ENCODE peak calls at places on chromosome 20, in seven cellular contexts. One of them, this sample, is unnamed.

GRCh38 chr20:33653900-33654596 is 8.1 kb upstream of the C20orf144 start:
- DNase-seq in neural crest cell: no peak
- DNase-seq in CD4-positive, alpha-beta T cell: no peak
- DNase-seq in stimulated activated naive CD4-positive, alpha-beta T cell treated with Interleukin-2 at 50 U/mL for 16 hours: no peak
- DNase-seq in stimulated activated CD4-positive, alpha-beta T cell treated with anti-CD3 and anti-CD28 coated beads, Interleukin-12 subunit alpha, Interleukin-12 subunit beta, amount 100 ng/mL, for 48 hours: no peak
- DNase-seq in Calu3: peak; percentile 97
- DNase-seq in activated T-cell treated with anti-CD3 and anti-CD28 coated beads, Interleukin-2, amount 50 U/mL, for 4 hours: no peak
- DNase-seq in this sample: no peak

GRCh38 chr20:48682529-48683385 is 145.0 kb downstream of the PREX1 start:
- DNase-seq in neural crest cell: no peak
- DNase-seq in CD4-positive, alpha-beta T cell: no peak
- DNase-seq in stimulated activated naive CD4-positive, alpha-beta T cell treated with Interleukin-2 at 50 U/mL for 16 hours: no peak
- DNase-seq in stimulated activated CD4-positive, alpha-beta T cell treated with anti-CD3 and anti-CD28 coated beads, Interleukin-12 subunit alpha, Interleukin-12 subunit beta, amount 100 ng/mL, for 48 hours: no peak
- DNase-seq in Calu3: peak; percentile 84
- DNase-seq in activated T-cell treated with anti-CD3 and anti-CD28 coated beads, Interleukin-2, amount 50 U/mL, for 4 hours: no peak
- DNase-seq in this sample: no peak

GRCh38 chr20:1700990-1701389 is 43.4 kb upstream of the SIRPG start:
- DNase-seq in neural crest cell: no peak
- DNase-seq in CD4-positive, alpha-beta T cell: no peak
- DNase-seq in stimulated activated naive CD4-positive, alpha-beta T cell treated with Interleukin-2 at 50 U/mL for 16 hours: no peak
- DNase-seq in stimulated activated CD4-positive, alpha-beta T cell treated with anti-CD3 and anti-CD28 coated beads, Interleukin-12 subunit alpha, Interleukin-12 subunit beta, amount 100 ng/mL, for 48 hours: no peak
- DNase-seq in Calu3: no peak
- DNase-seq in activated T-cell treated with anti-CD3 and anti-CD28 coated beads, Interleukin-2, amount 50 U/mL, for 4 hours: no peak
- DNase-seq in this sample: no peak

GRCh38 chr20:57907131-57908083 is 197.6 kb upstream of the PMEPA1 start:
- DNase-seq in neural crest cell: no peak
- DNase-seq in CD4-positive, alpha-beta T cell: no peak
- DNase-seq in stimulated activated naive CD4-positive, alpha-beta T cell treated with Interleukin-2 at 50 U/mL for 16 hours: no peak
- DNase-seq in stimulated activated CD4-positive, alpha-beta T cell treated with anti-CD3 and anti-CD28 coated beads, Interleukin-12 subunit alpha, Interleukin-12 subunit beta, amount 100 ng/mL, for 48 hours: no peak
- DNase-seq in Calu3: no peak
- DNase-seq in activated T-cell treated with anti-CD3 and anti-CD28 coated beads, Interleukin-2, amount 50 U/mL, for 4 hours: no peak
- DNase-seq in this sample: no peak

GRCh38 chr20:7383218-7383617 is 557.0 kb downstream of the HAO1 start:
- DNase-seq in neural crest cell: no peak
- DNase-seq in CD4-positive, alpha-beta T cell: no peak
- DNase-seq in stimulated activated naive CD4-positive, alpha-beta T cell treated with Interleukin-2 at 50 U/mL for 16 hours: no peak
- DNase-seq in stimulated activated CD4-positive, alpha-beta T cell treated with anti-CD3 and anti-CD28 coated beads, Interleukin-12 subunit alpha, Interleukin-12 subunit beta, amount 100 ng/mL, for 48 hours: no peak
- DNase-seq in Calu3: no peak
- DNase-seq in activated T-cell treated with anti-CD3 and anti-CD28 coated beads, Interleukin-2, amount 50 U/mL, for 4 hours: no peak
- DNase-seq in this sample: no peak

GRCh38 chr20:52031574-52032303 is 159.8 kb downstream of the ZFP64 start:
- DNase-seq in neural crest cell: no peak
- DNase-seq in CD4-positive, alpha-beta T cell: no peak
- DNase-seq in stimulated activated naive CD4-positive, alpha-beta T cell treated with Interleukin-2 at 50 U/mL for 16 hours: no peak
- DNase-seq in stimulated activated CD4-positive, alpha-beta T cell treated with anti-CD3 and anti-CD28 coated beads, Interleukin-12 subunit alpha, Interleukin-12 subunit beta, amount 100 ng/mL, for 48 hours: no peak
- DNase-seq in Calu3: no peak
- DNase-seq in activated T-cell treated with anti-CD3 and anti-CD28 coated beads, Interleukin-2, amount 50 U/mL, for 4 hours: no peak
- DNase-seq in this sample: no peak

GRCh38 chr20:12219798-12220197 is 302.1 kb downstream of the BTBD3 start:
- DNase-seq in neural crest cell: no peak
- DNase-seq in CD4-positive, alpha-beta T cell: no peak
- DNase-seq in stimulated activated naive CD4-positive, alpha-beta T cell treated with Interleukin-2 at 50 U/mL for 16 hours: no peak
- DNase-seq in stimulated activated CD4-positive, alpha-beta T cell treated with anti-CD3 and anti-CD28 coated beads, Interleukin-12 subunit alpha, Interleukin-12 subunit beta, amount 100 ng/mL, for 48 hours: no peak
- DNase-seq in Calu3: no peak
- DNase-seq in activated T-cell treated with anti-CD3 and anti-CD28 coated beads, Interleukin-2, amount 50 U/mL, for 4 hours: no peak
- DNase-seq in this sample: no peak

GRCh38 chr20:38201356-38201755 is 36.3 kb upstream of the TGM2 start:
- DNase-seq in neural crest cell: no peak
- DNase-seq in CD4-positive, alpha-beta T cell: no peak
- DNase-seq in stimulated activated naive CD4-positive, alpha-beta T cell treated with Interleukin-2 at 50 U/mL for 16 hours: no peak
- DNase-seq in stimulated activated CD4-positive, alpha-beta T cell treated with anti-CD3 and anti-CD28 coated beads, Interleukin-12 subunit alpha, Interleukin-12 subunit beta, amount 100 ng/mL, for 48 hours: no peak
- DNase-seq in Calu3: no peak
- DNase-seq in activated T-cell treated with anti-CD3 and anti-CD28 coated beads, Interleukin-2, amount 50 U/mL, for 4 hours: no peak
- DNase-seq in this sample: no peak

GRCh38 chr20:50587291-50587961 is 77.2 kb downstream of the PTPN1 start:
- DNase-seq in neural crest cell: no peak
- DNase-seq in CD4-positive, alpha-beta T cell: no peak
- DNase-seq in stimulated activated naive CD4-positive, alpha-beta T cell treated with Interleukin-2 at 50 U/mL for 16 hours: no peak
- DNase-seq in stimulated activated CD4-positive, alpha-beta T cell treated with anti-CD3 and anti-CD28 coated beads, Interleukin-12 subunit alpha, Interleukin-12 subunit beta, amount 100 ng/mL, for 48 hours: no peak
- DNase-seq in Calu3: no peak
- DNase-seq in activated T-cell treated with anti-CD3 and anti-CD28 coated beads, Interleukin-2, amount 50 U/mL, for 4 hours: no peak
- DNase-seq in this sample: no peak

GRCh38 chr20:41587956-41588355 is 30.2 kb downstream of the CHD6 start:
- DNase-seq in neural crest cell: no peak
- DNase-seq in CD4-positive, alpha-beta T cell: no peak
- DNase-seq in stimulated activated naive CD4-positive, alpha-beta T cell treated with Interleukin-2 at 50 U/mL for 16 hours: no peak
- DNase-seq in stimulated activated CD4-positive, alpha-beta T cell treated with anti-CD3 and anti-CD28 coated beads, Interleukin-12 subunit alpha, Interleukin-12 subunit beta, amount 100 ng/mL, for 48 hours: no peak
- DNase-seq in Calu3: no peak
- DNase-seq in activated T-cell treated with anti-CD3 and anti-CD28 coated beads, Interleukin-2, amount 50 U/mL, for 4 hours: no peak
- DNase-seq in this sample: no peak

GRCh38 chr20:2387180-2387577 is 6.5 kb downstream of the TGM6 start:
- DNase-seq in neural crest cell: peak; percentile 45
- DNase-seq in CD4-positive, alpha-beta T cell: no peak
- DNase-seq in stimulated activated naive CD4-positive, alpha-beta T cell treated with Interleukin-2 at 50 U/mL for 16 hours: peak; percentile 6
- DNase-seq in stimulated activated CD4-positive, alpha-beta T cell treated with anti-CD3 and anti-CD28 coated beads, Interleukin-12 subunit alpha, Interleukin-12 subunit beta, amount 100 ng/mL, for 48 hours: peak; percentile 57
- DNase-seq in Calu3: peak; percentile 48
- DNase-seq in activated T-cell treated with anti-CD3 and anti-CD28 coated beads, Interleukin-2, amount 50 U/mL, for 4 hours: peak; percentile 24
- DNase-seq in this sample: peak; percentile 16

GRCh38 chr20:373171-373890 is 7.2 kb upstream of the TRIB3 start:
- DNase-seq in neural crest cell: no peak
- DNase-seq in CD4-positive, alpha-beta T cell: no peak
- DNase-seq in stimulated activated naive CD4-positive, alpha-beta T cell treated with Interleukin-2 at 50 U/mL for 16 hours: no peak
- DNase-seq in stimulated activated CD4-positive, alpha-beta T cell treated with anti-CD3 and anti-CD28 coated beads, Interleukin-12 subunit alpha, Interleukin-12 subunit beta, amount 100 ng/mL, for 48 hours: no peak
- DNase-seq in Calu3: no peak
- DNase-seq in activated T-cell treated with anti-CD3 and anti-CD28 coated beads, Interleukin-2, amount 50 U/mL, for 4 hours: no peak
- DNase-seq in this sample: no peak

GRCh38 chr20:56458227-56458821 is 10.1 kb upstream of the RTF2 start:
- DNase-seq in neural crest cell: no peak
- DNase-seq in CD4-positive, alpha-beta T cell: no peak
- DNase-seq in stimulated activated naive CD4-positive, alpha-beta T cell treated with Interleukin-2 at 50 U/mL for 16 hours: no peak
- DNase-seq in stimulated activated CD4-positive, alpha-beta T cell treated with anti-CD3 and anti-CD28 coated beads, Interleukin-12 subunit alpha, Interleukin-12 subunit beta, amount 100 ng/mL, for 48 hours: no peak
- DNase-seq in Calu3: no peak
- DNase-seq in activated T-cell treated with anti-CD3 and anti-CD28 coated beads, Interleukin-2, amount 50 U/mL, for 4 hours: no peak
- DNase-seq in this sample: no peak

GRCh38 chr20:1185781-1186334 is 1.1 kb upstream of the TMEM74B start:
- DNase-seq in neural crest cell: peak; percentile 62
- DNase-seq in CD4-positive, alpha-beta T cell: no peak
- DNase-seq in stimulated activated naive CD4-positive, alpha-beta T cell treated with Interleukin-2 at 50 U/mL for 16 hours: peak; percentile 7
- DNase-seq in stimulated activated CD4-positive, alpha-beta T cell treated with anti-CD3 and anti-CD28 coated beads, Interleukin-12 subunit alpha, Interleukin-12 subunit beta, amount 100 ng/mL, for 48 hours: peak; percentile 28
- DNase-seq in Calu3: peak; percentile 54
- DNase-seq in activated T-cell treated with anti-CD3 and anti-CD28 coated beads, Interleukin-2, amount 50 U/mL, for 4 hours: peak; percentile 15
- DNase-seq in this sample: no peak

GRCh38 chr20:50855498-50856474 is 60.9 kb downstream of the BCAS4 start:
- DNase-seq in neural crest cell: no peak
- DNase-seq in CD4-positive, alpha-beta T cell: no peak
- DNase-seq in stimulated activated naive CD4-positive, alpha-beta T cell treated with Interleukin-2 at 50 U/mL for 16 hours: no peak
- DNase-seq in stimulated activated CD4-positive, alpha-beta T cell treated with anti-CD3 and anti-CD28 coated beads, Interleukin-12 subunit alpha, Interleukin-12 subunit beta, amount 100 ng/mL, for 48 hours: no peak
- DNase-seq in Calu3: peak; percentile 51
- DNase-seq in activated T-cell treated with anti-CD3 and anti-CD28 coated beads, Interleukin-2, amount 50 U/mL, for 4 hours: no peak
- DNase-seq in this sample: no peak

GRCh38 chr20:54726687-54727086 is 251.3 kb downstream of the DOK5 start:
- DNase-seq in neural crest cell: no peak
- DNase-seq in CD4-positive, alpha-beta T cell: no peak
- DNase-seq in stimulated activated naive CD4-positive, alpha-beta T cell treated with Interleukin-2 at 50 U/mL for 16 hours: no peak
- DNase-seq in stimulated activated CD4-positive, alpha-beta T cell treated with anti-CD3 and anti-CD28 coated beads, Interleukin-12 subunit alpha, Interleukin-12 subunit beta, amount 100 ng/mL, for 48 hours: no peak
- DNase-seq in Calu3: peak; percentile 16
- DNase-seq in activated T-cell treated with anti-CD3 and anti-CD28 coated beads, Interleukin-2, amount 50 U/mL, for 4 hours: no peak
- DNase-seq in this sample: no peak

GRCh38 chr20:22285555-22285954 is 298.8 kb downstream of the FOXA2 start:
- DNase-seq in neural crest cell: no peak
- DNase-seq in CD4-positive, alpha-beta T cell: no peak
- DNase-seq in stimulated activated naive CD4-positive, alpha-beta T cell treated with Interleukin-2 at 50 U/mL for 16 hours: no peak
- DNase-seq in stimulated activated CD4-positive, alpha-beta T cell treated with anti-CD3 and anti-CD28 coated beads, Interleukin-12 subunit alpha, Interleukin-12 subunit beta, amount 100 ng/mL, for 48 hours: no peak
- DNase-seq in Calu3: no peak
- DNase-seq in activated T-cell treated with anti-CD3 and anti-CD28 coated beads, Interleukin-2, amount 50 U/mL, for 4 hours: no peak
- DNase-seq in this sample: no peak

GRCh38 chr20:45649312-45649863 is 18.3 kb upstream of the WFDC9 start:
- DNase-seq in neural crest cell: no peak
- DNase-seq in CD4-positive, alpha-beta T cell: no peak
- DNase-seq in stimulated activated naive CD4-positive, alpha-beta T cell treated with Interleukin-2 at 50 U/mL for 16 hours: no peak
- DNase-seq in stimulated activated CD4-positive, alpha-beta T cell treated with anti-CD3 and anti-CD28 coated beads, Interleukin-12 subunit alpha, Interleukin-12 subunit beta, amount 100 ng/mL, for 48 hours: no peak
- DNase-seq in Calu3: no peak
- DNase-seq in activated T-cell treated with anti-CD3 and anti-CD28 coated beads, Interleukin-2, amount 50 U/mL, for 4 hours: no peak
- DNase-seq in this sample: no peak

GRCh38 chr20:34390769-34391447 is 27.8 kb downstream of the ITCH start:
- DNase-seq in neural crest cell: no peak
- DNase-seq in CD4-positive, alpha-beta T cell: no peak
- DNase-seq in stimulated activated naive CD4-positive, alpha-beta T cell treated with Interleukin-2 at 50 U/mL for 16 hours: peak; percentile 35
- DNase-seq in stimulated activated CD4-positive, alpha-beta T cell treated with anti-CD3 and anti-CD28 coated beads, Interleukin-12 subunit alpha, Interleukin-12 subunit beta, amount 100 ng/mL, for 48 hours: peak; percentile 33
- DNase-seq in Calu3: peak; percentile 97
- DNase-seq in activated T-cell treated with anti-CD3 and anti-CD28 coated beads, Interleukin-2, amount 50 U/mL, for 4 hours: peak; percentile 42
- DNase-seq in this sample: peak; percentile 33

GRCh38 chr20:24708411-24709295 is 239.2 kb downstream of the SYNDIG1 start:
- DNase-seq in neural crest cell: no peak
- DNase-seq in CD4-positive, alpha-beta T cell: no peak
- DNase-seq in stimulated activated naive CD4-positive, alpha-beta T cell treated with Interleukin-2 at 50 U/mL for 16 hours: no peak
- DNase-seq in stimulated activated CD4-positive, alpha-beta T cell treated with anti-CD3 and anti-CD28 coated beads, Interleukin-12 subunit alpha, Interleukin-12 subunit beta, amount 100 ng/mL, for 48 hours: no peak
- DNase-seq in Calu3: no peak
- DNase-seq in activated T-cell treated with anti-CD3 and anti-CD28 coated beads, Interleukin-2, amount 50 U/mL, for 4 hours: no peak
- DNase-seq in this sample: no peak

GRCh38 chr20:4375881-4376280 is 345.8 kb upstream of the PRND start:
- DNase-seq in neural crest cell: no peak
- DNase-seq in CD4-positive, alpha-beta T cell: no peak
- DNase-seq in stimulated activated naive CD4-positive, alpha-beta T cell treated with Interleukin-2 at 50 U/mL for 16 hours: no peak
- DNase-seq in stimulated activated CD4-positive, alpha-beta T cell treated with anti-CD3 and anti-CD28 coated beads, Interleukin-12 subunit alpha, Interleukin-12 subunit beta, amount 100 ng/mL, for 48 hours: no peak
- DNase-seq in Calu3: no peak
- DNase-seq in activated T-cell treated with anti-CD3 and anti-CD28 coated beads, Interleukin-2, amount 50 U/mL, for 4 hours: no peak
- DNase-seq in this sample: no peak

GRCh38 chr20:52033313-52033712 is 158.3 kb downstream of the ZFP64 start:
- DNase-seq in neural crest cell: no peak
- DNase-seq in CD4-positive, alpha-beta T cell: no peak
- DNase-seq in stimulated activated naive CD4-positive, alpha-beta T cell treated with Interleukin-2 at 50 U/mL for 16 hours: no peak
- DNase-seq in stimulated activated CD4-positive, alpha-beta T cell treated with anti-CD3 and anti-CD28 coated beads, Interleukin-12 subunit alpha, Interleukin-12 subunit beta, amount 100 ng/mL, for 48 hours: no peak
- DNase-seq in Calu3: no peak
- DNase-seq in activated T-cell treated with anti-CD3 and anti-CD28 coated beads, Interleukin-2, amount 50 U/mL, for 4 hours: no peak
- DNase-seq in this sample: no peak

GRCh38 chr20:43458422-43458924 is 777 bp downstream of the SRSF6 start:
- DNase-seq in neural crest cell: no peak
- DNase-seq in CD4-positive, alpha-beta T cell: no peak
- DNase-seq in stimulated activated naive CD4-positive, alpha-beta T cell treated with Interleukin-2 at 50 U/mL for 16 hours: peak; percentile 35
- DNase-seq in stimulated activated CD4-positive, alpha-beta T cell treated with anti-CD3 and anti-CD28 coated beads, Interleukin-12 subunit alpha, Interleukin-12 subunit beta, amount 100 ng/mL, for 48 hours: no peak
- DNase-seq in Calu3: no peak
- DNase-seq in activated T-cell treated with anti-CD3 and anti-CD28 coated beads, Interleukin-2, amount 50 U/mL, for 4 hours: no peak
- DNase-seq in this sample: no peak

GRCh38 chr20:50868509-50869495 is 62.4 kb downstream of the ADNP start:
- DNase-seq in neural crest cell: no peak
- DNase-seq in CD4-positive, alpha-beta T cell: no peak
- DNase-seq in stimulated activated naive CD4-positive, alpha-beta T cell treated with Interleukin-2 at 50 U/mL for 16 hours: no peak
- DNase-seq in stimulated activated CD4-positive, alpha-beta T cell treated with anti-CD3 and anti-CD28 coated beads, Interleukin-12 subunit alpha, Interleukin-12 subunit beta, amount 100 ng/mL, for 48 hours: no peak
- DNase-seq in Calu3: peak; percentile 38
- DNase-seq in activated T-cell treated with anti-CD3 and anti-CD28 coated beads, Interleukin-2, amount 50 U/mL, for 4 hours: no peak
- DNase-seq in this sample: no peak

GRCh38 chr20:21191839-21192238 is 66.0 kb downstream of the KIZ start:
- DNase-seq in neural crest cell: peak; percentile 6
- DNase-seq in CD4-positive, alpha-beta T cell: no peak
- DNase-seq in stimulated activated naive CD4-positive, alpha-beta T cell treated with Interleukin-2 at 50 U/mL for 16 hours: no peak
- DNase-seq in stimulated activated CD4-positive, alpha-beta T cell treated with anti-CD3 and anti-CD28 coated beads, Interleukin-12 subunit alpha, Interleukin-12 subunit beta, amount 100 ng/mL, for 48 hours: no peak
- DNase-seq in Calu3: no peak
- DNase-seq in activated T-cell treated with anti-CD3 and anti-CD28 coated beads, Interleukin-2, amount 50 U/mL, for 4 hours: no peak
- DNase-seq in this sample: no peak

GRCh38 chr20:8912731-8913130 is 156.2 kb upstream of the PLCB4 start:
- DNase-seq in neural crest cell: no peak
- DNase-seq in CD4-positive, alpha-beta T cell: no peak
- DNase-seq in stimulated activated naive CD4-positive, alpha-beta T cell treated with Interleukin-2 at 50 U/mL for 16 hours: no peak
- DNase-seq in stimulated activated CD4-positive, alpha-beta T cell treated with anti-CD3 and anti-CD28 coated beads, Interleukin-12 subunit alpha, Interleukin-12 subunit beta, amount 100 ng/mL, for 48 hours: no peak
- DNase-seq in Calu3: no peak
- DNase-seq in activated T-cell treated with anti-CD3 and anti-CD28 coated beads, Interleukin-2, amount 50 U/mL, for 4 hours: no peak
- DNase-seq in this sample: no peak

GRCh38 chr20:58550661-58551060 is 35.5 kb upstream of the APCDD1L start:
- DNase-seq in neural crest cell: no peak
- DNase-seq in CD4-positive, alpha-beta T cell: no peak
- DNase-seq in stimulated activated naive CD4-positive, alpha-beta T cell treated with Interleukin-2 at 50 U/mL for 16 hours: no peak
- DNase-seq in stimulated activated CD4-positive, alpha-beta T cell treated with anti-CD3 and anti-CD28 coated beads, Interleukin-12 subunit alpha, Interleukin-12 subunit beta, amount 100 ng/mL, for 48 hours: no peak
- DNase-seq in Calu3: no peak
- DNase-seq in activated T-cell treated with anti-CD3 and anti-CD28 coated beads, Interleukin-2, amount 50 U/mL, for 4 hours: no peak
- DNase-seq in this sample: no peak

This sample was measured in activated T-helper 9 cell treated with anti-CD3 and anti-CD28 coated beads, Interleukin-2, amount 50 U/mL, for 16 hours.